ENCODE peak calls at places on chromosomes 6 and 20, in eight cellular contexts. W, D, K, Q, X, H, T and F are unnamed samples.
A peak's percentile ranks its signal among the peaks of the same experiment; 100 is the strongest.

GRCh38 chr6:119187596-119187995 is 109.1 kb upstream of the FAM184A start:
- DNase-seq in T (no peak), K (no peak), D (no peak), Q (no peak), X (no peak), W (no peak), H (no peak), F (no peak)

GRCh38 chr20:3640259-3640658 is 22.9 kb downstream of the GFRA4 start:
- DNase-seq in T (no peak), K (no peak), D (no peak), Q (no peak), X (no peak), H (no peak), W (no peak), F (no peak)

GRCh38 chr6:33732819-33733218 is 13.9 kb downstream of the IP6K3 start:
- DNase-seq in H (no peak), K (no peak), T (peak; percentile 14), X (no peak), W (no peak), Q (no peak), D (no peak), F (no peak)

GRCh38 chr20:63951398-63952209 is 4.6 kb downstream of the UCKL1 start:
- DNase-seq in X (no peak), Q (peak; percentile 51), K (peak; percentile 55), H (no peak), T (no peak), W (no peak), D (peak; percentile 61), F (no peak)

GRCh38 chr6:153032255-153032882 is 29.9 kb upstream of the MTRF1L start:
- DNase-seq in H (no peak), X (no peak), K (no peak), T (peak; percentile 91), Q (no peak), D (no peak), W (no peak), F (peak; percentile 45)

GRCh38 chr20:8547035-8547649 is 415.1 kb downstream of the PLCB1 start:
- DNase-seq in D (peak; percentile 42), H (no peak), Q (no peak), K (no peak), T (peak; percentile 48), X (no peak), W (no peak), F (no peak)

GRCh38 chr6:132009175-132009574 is 58.0 kb upstream of the CCN2 start:
- DNase-seq in W (no peak), T (no peak), D (no peak), H (no peak), Q (no peak), X (no peak), K (no peak), F (no peak)

GRCh38 chr20:9945406-9945805 is 89.4 kb upstream of the ANKEF1 start:
- DNase-seq in X (no peak), D (no peak), T (peak; percentile 8), H (peak; percentile 27), Q (no peak), W (no peak), K (no peak), F (no peak)

GRCh38 chr6:163780993-163781392 is 366.5 kb downstream of the QKI start:
- DNase-seq in Q (peak; percentile 13), T (no peak), X (no peak), H (no peak), W (no peak), D (peak; percentile 62), K (peak; percentile 74), F (no peak)

GRCh38 chr20:1322511-1323245 is 6.3 kb downstream of the SDCBP2 start:
- DNase-seq in D (peak; percentile 68), X (no peak), H (peak; percentile 87), K (no peak), T (peak; percentile 96), W (no peak), Q (no peak), F (no peak)

GRCh38 chr6:166237611-166238010 is 70.0 kb upstream of the TBXT start:
- DNase-seq in D (no peak), T (peak; percentile 4), Q (no peak), K (no peak), X (no peak), W (no peak), H (no peak), F (no peak)

GRCh38 chr6:169171951-169172350 is 81.7 kb downstream of the THBS2 start:
- DNase-seq in H (peak; percentile 52), T (peak; percentile 88), W (no peak), K (no peak), D (no peak), X (no peak), Q (no peak), F (no peak)

GRCh38 chr6:20403766-20404640 is 2.3 kb downstream of the E2F3 start:
- DNase-seq in T (peak; percentile 49), Q (no peak), K (no peak), H (peak; percentile 49), X (peak; percentile 64), D (peak; percentile 51), W (peak; percentile 34), F (no peak)

GRCh38 chr6:142275146-142276006 is 26.4 kb upstream of the ADGRG6 start:
- DNase-seq in H (no peak), W (no peak), X (no peak), D (no peak), K (no peak), Q (no peak), T (no peak), F (no peak)

GRCh38 chr20:16514145-16514544 is 59.1 kb downstream of the KIF16B start:
- DNase-seq in D (no peak), W (no peak), K (no peak), X (no peak), H (no peak), T (no peak), Q (no peak), F (no peak)

GRCh38 chr6:22448311-22448711 is 121.1 kb upstream of the HDGFL1 start:
- DNase-seq in H (peak; percentile 93), D (no peak), X (no peak), K (no peak), Q (no peak), W (no peak), T (peak; percentile 58), F (peak; percentile 58)

GRCh38 chr6:39416026-39416425 is 93.5 kb upstream of the KCNK16 start:
- DNase-seq in H (no peak), K (no peak), X (no peak), Q (no peak), D (no peak), W (no peak), T (no peak), F (no peak)

GRCh38 chr20:46134716-46135115 is 16.6 kb downstream of the CD40 start:
- DNase-seq in Q (no peak), X (no peak), D (no peak), K (no peak), H (no peak), W (no peak), T (no peak), F (no peak)

GRCh38 chr6:24554474-24554873 is 59.7 kb downstream of the ALDH5A1 start:
- DNase-seq in W (no peak), Q (no peak), D (no peak), X (no peak), H (no peak), T (no peak), K (no peak), F (no peak)

GRCh38 chr20:38985603-38986170 is 23.5 kb downstream of the DHX35 start:
- DNase-seq in K (no peak), D (no peak), W (no peak), T (peak; percentile 94), H (peak; percentile 14), Q (no peak), X (no peak), F (peak; percentile 54)

GRCh38 chr6:119594907-119595306 is 245.3 kb upstream of the MAN1A1 start:
- DNase-seq in Q (no peak), D (no peak), X (no peak), T (no peak), K (no peak), H (no peak), W (no peak), F (no peak)

GRCh38 chr6:76831299-76831698 is 632.0 kb downstream of the HTR1B start:
- DNase-seq in W (no peak), T (no peak), X (no peak), Q (no peak), D (no peak), H (no peak), K (no peak), F (no peak)

GRCh38 chr6:151087861-151088598 is 151.7 kb upstream of the AKAP12 start:
- DNase-seq in K (peak; percentile 75), W (no peak), Q (no peak), H (peak; percentile 89), D (peak; percentile 67), T (peak; percentile 80), X (no peak), F (no peak)

GRCh38 chr20:12305555-12305954 is 387.9 kb downstream of the BTBD3 start:
- DNase-seq in W (no peak), K (no peak), X (no peak), Q (no peak), D (peak; percentile 7), T (peak; percentile 0), H (no peak), F (no peak)

GRCh38 chr6:150177260-150178246 is 34.7 kb downstream of the PPP1R14C start:
- DNase-seq in W (no peak), H (peak; percentile 22), T (no peak), X (no peak), Q (no peak), D (peak; percentile 52), K (peak; percentile 46), F (peak; percentile 87)

GRCh38 chr20:32110173-32110704 is 725 bp downstream of the TM9SF4 start:
- DNase-seq in Q (no peak), T (no peak), K (no peak), X (no peak), H (no peak), D (no peak), W (no peak), F (no peak)

GRCh38 chr20:61419010-61419409 is 166.9 kb downstream of the CDH4 start:
- DNase-seq in Q (no peak), D (no peak), X (no peak), T (no peak), H (no peak), K (no peak), W (no peak), F (no peak)

GRCh38 chr6:35486005-35486925 is 10.6 kb downstream of the TEAD3 start:
- DNase-seq in D (no peak), W (peak; percentile 86), Q (peak; percentile 94), H (no peak), X (peak; percentile 80), T (peak; percentile 29), K (peak; percentile 36), F (no peak)
- H3K4me3 ChIP-seq in D (peak overlapping the region; percentile 39), W (peak overlapping the region; percentile 22), Q (peak overlapping the region; percentile 30), H (no peak overlapping the region), X (peak overlapping the region; percentile 3), T (peak overlapping the region; percentile 13), K (peak overlapping the region; percentile 54), F (no peak overlapping the region)

GRCh38 chr6:55980627-55981211 is 105.3 kb upstream of the BMP5 start:
- DNase-seq in K (no peak), T (peak; percentile 76), Q (peak; percentile 12), H (peak; percentile 17), W (no peak), D (peak; percentile 17), X (no peak), F (no peak)
- TF ChIP-seq CTCF in K (peak; percentile 75), T (peak; percentile 60), Q (peak; percentile 82), H (peak; percentile 59), W (peak; percentile 47), D (peak; percentile 79), X (peak; percentile 61), F (peak; percentile 79)

GRCh38 chr6:68710496-68710895 is 75.4 kb downstream of the ADGRB3 start:
- DNase-seq in K (no peak), T (no peak), H (no peak), W (no peak), D (no peak), Q (no peak), X (no peak), F (no peak)
- H3K4me3 ChIP-seq in K (no peak overlapping the region), T (no peak overlapping the region), H (no peak overlapping the region), W (no peak overlapping the region), D (no peak overlapping the region), Q (no peak overlapping the region), X (no peak overlapping the region), F (no peak overlapping the region)

GRCh38 chr20:53034899-53035298 is 62.7 kb downstream of the TSHZ2 start:
- DNase-seq in T (no peak), X (no peak), K (no peak), H (no peak), W (no peak), Q (no peak), D (no peak), F (no peak)
- TF ChIP-seq CTCF in T (no peak), X (no peak), K (no peak), H (no peak), W (no peak), Q (no peak), D (no peak), F (no peak)